ENCODE peak calls at places on chromosomes 2 and 18, in five cellular contexts. Y is HuH-7, Z is activated B cell treated with CpG ODN at 0.5 μM for 24 hours, I is frontal cortex, Q is colonic mucosa. A is an unnamed sample.

GRCh38 chr2:23530121-23530908 is 145.3 kb downstream of the KLHL29 start:
- DNase-seq in Y (no peak), Z (no peak), I (no peak), Q (no peak), A (no peak)

GRCh38 chr18:80132196-80132812 is 23.2 kb downstream of the ADNP2 start:
- DNase-seq in Y (no peak), Z (no peak), I (no peak), Q (no peak), A (no peak)

GRCh38 chr2:107502463-107503079 is 324.1 kb upstream of the RGPD4 start:
- DNase-seq in Y (no peak), Z (no peak), I (no peak), Q (no peak), A (no peak)

GRCh38 chr2:54440050-54440449 is 16.1 kb upstream of the SPTBN1 start:
- DNase-seq in Y (no peak), Z (no peak), I (no peak), Q (no peak), A (no peak)

GRCh38 chr2:164722604-164723338 is 101.5 kb upstream of the GRB14 start:
- DNase-seq in Y (no peak), Z (no peak), I (no peak), Q (no peak), A (no peak)

GRCh38 chr2:119109823-119110222 is 48.7 kb downstream of the C1QL2 start:
- DNase-seq in Y (no peak), Z (no peak), I (no peak), Q (peak; percentile 2), A (no peak)

GRCh38 chr2:19933351-19933981 is 31.7 kb upstream of the TTC32 start:
- DNase-seq in Y (peak; percentile 30), Z (no peak), I (no peak), Q (no peak), A (no peak)

GRCh38 chr2:217688494-217688893 is 314.3 kb downstream of the TNS1 start:
- DNase-seq in Y (no peak), Z (no peak), I (no peak), Q (no peak), A (no peak)

GRCh38 chr18:28824183-28824574 is 647.2 kb upstream of the CDH2 start:
- DNase-seq in Y (no peak), Z (no peak), I (no peak), Q (no peak), A (no peak)

GRCh38 chr2:152200562-152201465 is 25.3 kb upstream of the STAM2 start:
- DNase-seq in Y (peak; percentile 37), Z (no peak), I (no peak), Q (peak; percentile 86), A (peak; percentile 86)

GRCh38 chr18:26621161-26622026 is 73.0 kb upstream of the KCTD1 start:
- DNase-seq in Y (peak; percentile 39), Z (no peak), I (peak; percentile 23), Q (peak; percentile 63), A (peak; percentile 45)

GRCh38 chr2:117980783-117981676 is 32.8 kb downstream of the CCDC93 start:
- DNase-seq in Y (no peak), Z (no peak), I (no peak), Q (no peak), A (no peak)

GRCh38 chr2:203648273-203648672 is 58.2 kb upstream of the CD28 start:
- DNase-seq in Y (peak; percentile 85), Z (no peak), I (no peak), Q (no peak), A (no peak)

GRCh38 chr2:181971032-181971431 is 14.6 kb upstream of the PPP1R1C start:
- DNase-seq in Y (no peak), Z (no peak), I (no peak), Q (no peak), A (no peak)

GRCh38 chr2:12624911-12625598 is 91.7 kb upstream of the TRIB2 start:
- DNase-seq in Y (no peak), Z (no peak), I (no peak), Q (no peak), A (no peak)

GRCh38 chr2:59378104-59378503 is 1137.0 kb upstream of the FANCL start:
- DNase-seq in Y (no peak), Z (no peak), I (no peak), Q (no peak), A (peak; percentile 29)

GRCh38 chr2:240289701-240290431 is 145.6 kb upstream of the GPC1 start:
- DNase-seq in Y (no peak), Z (no peak), I (no peak), Q (no peak), A (no peak)

GRCh38 chr2:98532761-98533160 is 75.6 kb downstream of the COA5 start:
- DNase-seq in Y (no peak), Z (no peak), I (no peak), Q (no peak), A (no peak)

GRCh38 chr2:235979753-235980459 is 188.3 kb downstream of the GBX2 start:
- DNase-seq in Y (no peak), Z (no peak), I (no peak), Q (no peak), A (no peak)

GRCh38 chr2:209121691-209122090 is 302.2 kb upstream of the MAP2 start:
- DNase-seq in Y (no peak), Z (no peak), I (no peak), Q (no peak), A (no peak)

GRCh38 chr18:22166070-22166972 is 3.1 kb upstream of the GATA6 start:
- DNase-seq in Y (no peak), Z (no peak), I (no peak), Q (peak; percentile 84), A (peak; percentile 83)

GRCh38 chr2:190121971-190122370 is 59.4 kb upstream of the MSTN start:
- DNase-seq in Y (peak; percentile 34), Z (no peak), I (peak; percentile 29), Q (no peak), A (no peak)